ENCODE peak calls at places on chromosome 9, in ten cellular contexts. One of them, this sample, is unnamed. For H3K36me3, the result is how much of the 10 kb centered on the place peaks cover.

GRCh38 chr9:25513509-25514033 is 164.7 kb downstream of the TUSC1 start:
- DNase-seq in right lobe of liver: no peak
- DNase-seq in body of pancreas: no peak
- DNase-seq in ovary: no peak
- DNase-seq in K562: no peak
- DNase-seq in heart left ventricle: no peak
- DNase-seq in thyroid gland: no peak
- DNase-seq in H1: no peak
- DNase-seq in tibial nerve: no peak
- DNase-seq in HepG2: no peak
- DNase-seq in this sample: no peak

GRCh38 chr9:101477736-101478135 is 42.2 kb upstream of the ALDOB start:
- DNase-seq in right lobe of liver: no peak
- DNase-seq in body of pancreas: no peak
- DNase-seq in ovary: peak
- DNase-seq in K562: no peak
- DNase-seq in heart left ventricle: no peak
- DNase-seq in thyroid gland: no peak
- DNase-seq in H1: no peak
- DNase-seq in tibial nerve: no peak
- DNase-seq in HepG2: no peak
- DNase-seq in this sample: peak

GRCh38 chr9:129929467-129930125 is 94.3 kb downstream of the USP20 start:
- DNase-seq in right lobe of liver: no peak
- DNase-seq in body of pancreas: no peak
- DNase-seq in ovary: no peak
- DNase-seq in K562: no peak
- DNase-seq in heart left ventricle: no peak
- DNase-seq in thyroid gland: no peak
- DNase-seq in H1: no peak
- DNase-seq in tibial nerve: no peak
- DNase-seq in HepG2: no peak
- DNase-seq in this sample: no peak

GRCh38 chr9:2158111-2158610 is 143.0 kb downstream of the SMARCA2 start:
- DNase-seq in right lobe of liver: peak
- DNase-seq in body of pancreas: peak
- DNase-seq in ovary: peak
- DNase-seq in K562: no peak
- DNase-seq in heart left ventricle: no peak
- DNase-seq in thyroid gland: peak
- DNase-seq in H1: no peak
- DNase-seq in tibial nerve: peak
- DNase-seq in HepG2: no peak
- DNase-seq in this sample: peak

GRCh38 chr9:126615791-126616447 is 2.2 kb downstream of the LMX1B start:
- DNase-seq in right lobe of liver: no peak
- DNase-seq in body of pancreas: no peak
- DNase-seq in ovary: no peak
- DNase-seq in K562: no peak
- DNase-seq in heart left ventricle: no peak
- DNase-seq in thyroid gland: no peak
- DNase-seq in H1: peak
- DNase-seq in tibial nerve: no peak
- DNase-seq in HepG2: no peak
- DNase-seq in this sample: no peak

GRCh38 chr9:101487443-101487855 is 46.2 kb upstream of the RNF20 start:
- DNase-seq in right lobe of liver: no peak
- DNase-seq in body of pancreas: no peak
- DNase-seq in ovary: no peak
- DNase-seq in K562: no peak
- DNase-seq in heart left ventricle: no peak
- DNase-seq in thyroid gland: no peak
- DNase-seq in H1: no peak
- DNase-seq in tibial nerve: no peak
- DNase-seq in HepG2: no peak
- DNase-seq in this sample: no peak

GRCh38 chr9:13033959-13034695 is 245.4 kb downstream of the MPDZ start:
- DNase-seq in right lobe of liver: peak
- DNase-seq in body of pancreas: peak
- DNase-seq in ovary: peak
- DNase-seq in K562: peak
- DNase-seq in heart left ventricle: peak
- DNase-seq in thyroid gland: peak
- DNase-seq in H1: peak
- DNase-seq in tibial nerve: peak
- DNase-seq in HepG2: peak
- DNase-seq in this sample: peak

GRCh38 chr9:79256691-79257213 is 315.0 kb upstream of the TLE4 start:
- DNase-seq in right lobe of liver: no peak
- DNase-seq in body of pancreas: peak
- DNase-seq in ovary: no peak
- DNase-seq in K562: no peak
- DNase-seq in heart left ventricle: no peak
- DNase-seq in thyroid gland: peak
- DNase-seq in H1: no peak
- DNase-seq in tibial nerve: no peak
- DNase-seq in HepG2: no peak
- DNase-seq in this sample: no peak

GRCh38 chr9:37611961-37612360 is 19.6 kb upstream of the TOMM5 start:
- DNase-seq in right lobe of liver: no peak
- DNase-seq in body of pancreas: no peak
- DNase-seq in ovary: no peak
- DNase-seq in K562: no peak
- DNase-seq in heart left ventricle: no peak
- DNase-seq in thyroid gland: no peak
- DNase-seq in H1: no peak
- DNase-seq in tibial nerve: no peak
- DNase-seq in HepG2: no peak
- DNase-seq in this sample: no peak

GRCh38 chr9:122090981-122091380 is 2.1 kb downstream of the TTLL11 start:
- DNase-seq in right lobe of liver: no peak
- DNase-seq in body of pancreas: no peak
- DNase-seq in ovary: no peak
- DNase-seq in K562: no peak
- DNase-seq in heart left ventricle: no peak
- DNase-seq in thyroid gland: no peak
- DNase-seq in H1: no peak
- DNase-seq in tibial nerve: no peak
- DNase-seq in HepG2: no peak
- DNase-seq in this sample: no peak

DNA sequence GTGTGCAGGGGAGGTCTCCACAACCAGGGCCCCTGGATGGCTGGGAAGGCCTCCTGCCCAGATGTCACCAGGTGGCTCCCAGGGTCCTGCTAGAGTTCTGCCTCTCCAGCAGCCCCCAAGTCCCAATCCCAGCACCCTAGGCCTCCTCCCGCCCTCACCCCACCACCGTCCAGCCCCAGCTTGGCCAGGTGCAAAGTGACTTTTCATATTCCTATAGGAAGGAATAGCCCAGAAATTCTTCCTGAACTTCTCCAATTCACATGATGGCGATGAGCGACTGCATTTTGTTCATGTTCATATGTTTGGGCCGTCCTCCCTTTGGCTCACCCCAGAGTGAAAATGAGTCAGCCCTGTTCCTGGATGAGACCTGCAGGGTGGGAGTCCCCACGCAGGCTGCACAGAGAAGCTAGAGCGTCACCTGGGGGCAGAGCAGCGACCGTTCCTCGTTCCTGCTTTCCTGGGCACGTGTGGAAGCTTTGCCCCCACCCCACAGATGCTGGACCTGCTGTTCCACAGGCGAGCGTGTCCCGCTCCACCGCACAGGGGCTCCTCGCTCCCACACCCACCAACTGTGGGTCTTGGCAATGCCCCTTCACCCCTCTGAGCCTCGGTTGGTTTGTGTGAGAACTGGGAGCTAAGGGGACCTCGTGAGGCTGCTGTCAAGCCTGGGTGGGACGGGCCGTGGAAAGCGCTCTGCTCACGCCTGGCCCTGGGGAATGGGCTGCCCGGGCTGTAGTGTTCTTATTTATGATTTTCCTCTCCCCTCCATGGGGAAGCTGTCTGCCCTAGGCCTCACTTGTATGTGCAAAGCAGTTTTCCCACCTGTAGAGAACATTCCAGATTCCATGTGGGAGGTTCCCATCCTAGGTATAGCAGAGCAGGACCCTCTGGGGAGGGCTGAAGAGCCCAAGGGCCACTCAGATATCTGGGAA is 6.9 kb downstream of the MRPS2 start:
- DNase-seq in right lobe of liver: peak
- DNase-seq in body of pancreas: no peak
- DNase-seq in ovary: no peak
- DNase-seq in K562: no peak
- DNase-seq in heart left ventricle: peak
- DNase-seq in thyroid gland: no peak
- DNase-seq in H1: no peak
- DNase-seq in tibial nerve: no peak
- DNase-seq in HepG2: no peak
- DNase-seq in this sample: no peak
- H3K27ac ChIP-seq in right lobe of liver: no peak
- H3K27ac ChIP-seq in body of pancreas: no peak
- H3K27ac ChIP-seq in ovary: no peak
- H3K27ac ChIP-seq in K562: peak
- H3K27ac ChIP-seq in heart left ventricle: no peak
- H3K27ac ChIP-seq in thyroid gland: no peak
- H3K27ac ChIP-seq in H1: no peak
- H3K27ac ChIP-seq in tibial nerve: no peak
- H3K27ac ChIP-seq in HepG2: no peak
- H3K27ac ChIP-seq in this sample: no peak

GRCh38 chr9:92650839-92651621 is 18.9 kb downstream of the IPPK start:
- DNase-seq in right lobe of liver: no peak
- DNase-seq in body of pancreas: peak
- DNase-seq in ovary: peak
- DNase-seq in K562: no peak
- DNase-seq in heart left ventricle: peak
- DNase-seq in thyroid gland: no peak
- DNase-seq in H1: no peak
- DNase-seq in tibial nerve: no peak
- DNase-seq in HepG2: no peak
- DNase-seq in this sample: peak

GRCh38 chr9:92648447-92649406 is 21.2 kb downstream of the IPPK start:
- DNase-seq in right lobe of liver: peak
- DNase-seq in body of pancreas: no peak
- DNase-seq in ovary: peak
- DNase-seq in K562: no peak
- DNase-seq in heart left ventricle: peak
- DNase-seq in thyroid gland: no peak
- DNase-seq in H1: no peak
- DNase-seq in tibial nerve: no peak
- DNase-seq in HepG2: no peak
- DNase-seq in this sample: no peak

GRCh38 chr9:92645041-92645440 is 24.9 kb downstream of the IPPK start:
- DNase-seq in right lobe of liver: no peak
- DNase-seq in body of pancreas: no peak
- DNase-seq in ovary: no peak
- DNase-seq in K562: no peak
- DNase-seq in heart left ventricle: no peak
- DNase-seq in thyroid gland: no peak
- DNase-seq in H1: no peak
- DNase-seq in tibial nerve: no peak
- DNase-seq in HepG2: no peak
- DNase-seq in this sample: no peak

GRCh38 chr9:92650296-92650695 is 19.6 kb downstream of the IPPK start:
- DNase-seq in right lobe of liver: no peak
- DNase-seq in body of pancreas: no peak
- DNase-seq in ovary: no peak
- DNase-seq in K562: no peak
- DNase-seq in heart left ventricle: no peak
- DNase-seq in thyroid gland: no peak
- DNase-seq in H1: no peak
- DNase-seq in tibial nerve: no peak
- DNase-seq in HepG2: no peak
- DNase-seq in this sample: no peak

DNA sequence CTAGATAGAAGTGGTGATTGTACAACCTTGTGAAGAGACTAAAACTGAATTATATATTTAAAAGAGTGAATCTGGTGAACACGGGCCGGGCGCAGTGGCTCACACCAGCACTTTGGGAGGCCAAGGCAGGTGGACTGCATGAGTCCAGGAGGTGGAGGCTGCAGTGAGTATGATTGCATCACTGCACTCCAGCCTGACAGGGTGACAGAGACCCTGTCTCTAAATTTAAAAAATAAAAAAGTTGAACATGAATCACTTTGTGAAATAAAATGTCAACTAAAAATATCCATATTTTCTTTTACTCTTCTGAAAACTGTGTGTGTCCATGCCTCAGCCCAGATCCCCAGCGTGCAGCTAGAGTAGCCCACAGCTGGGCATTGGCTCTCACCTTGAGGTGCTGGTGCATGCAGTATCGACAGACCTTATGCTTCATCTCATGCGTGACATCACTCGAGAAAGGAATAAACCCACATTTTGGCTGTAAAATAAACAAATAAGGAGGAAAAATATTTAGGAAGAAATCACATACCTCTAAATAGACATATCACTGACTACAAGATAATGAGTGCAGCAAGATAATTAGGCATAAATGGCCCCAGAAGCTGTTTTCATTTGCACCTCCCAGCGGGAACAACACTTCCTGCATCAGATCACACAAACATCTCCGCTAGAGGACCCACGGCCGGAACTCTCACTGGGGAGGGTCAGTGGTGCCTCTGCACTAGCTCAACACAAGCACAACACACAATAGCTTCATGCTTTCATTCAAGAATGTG is 22.1 kb downstream of the IPPK start:
- DNase-seq in right lobe of liver: no peak
- DNase-seq in body of pancreas: no peak
- DNase-seq in ovary: peak
- DNase-seq in K562: no peak
- DNase-seq in heart left ventricle: peak
- DNase-seq in thyroid gland: no peak
- DNase-seq in H1: no peak
- DNase-seq in tibial nerve: no peak
- DNase-seq in HepG2: no peak
- DNase-seq in this sample: no peak
- H3K36me3 ChIP-seq in right lobe of liver: under half
- H3K36me3 ChIP-seq in body of pancreas: under half
- H3K36me3 ChIP-seq in ovary: under half
- H3K36me3 ChIP-seq in K562: half or more
- H3K36me3 ChIP-seq in heart left ventricle: half or more
- H3K36me3 ChIP-seq in thyroid gland: under half
- H3K36me3 ChIP-seq in H1: under half
- H3K36me3 ChIP-seq in tibial nerve: half or more
- H3K36me3 ChIP-seq in HepG2: under half
- H3K36me3 ChIP-seq in this sample: under half

GRCh38 chr9:136847827-136848392 is 1.3 kb upstream of the PHPT1 start:
- DNase-seq in right lobe of liver: peak
- DNase-seq in body of pancreas: peak
- DNase-seq in ovary: no peak
- DNase-seq in K562: peak
- DNase-seq in heart left ventricle: peak
- DNase-seq in thyroid gland: peak
- DNase-seq in H1: peak
- DNase-seq in tibial nerve: peak
- DNase-seq in HepG2: peak
- DNase-seq in this sample: peak
- TF ChIP-seq POLR2A in right lobe of liver: peak
- TF ChIP-seq POLR2A in body of pancreas: peak
- TF ChIP-seq POLR2A in ovary: no peak
- TF ChIP-seq POLR2A in K562: peak
- TF ChIP-seq POLR2A in heart left ventricle: peak
- TF ChIP-seq POLR2A in thyroid gland: no peak
- TF ChIP-seq POLR2A in H1: no peak
- TF ChIP-seq POLR2A in tibial nerve: peak
- TF ChIP-seq POLR2A in HepG2: peak
- TF ChIP-seq POLR2A in this sample: no peak

GRCh38 chr9:134353539-134353938 is 27.3 kb downstream of the RXRA start:
- DNase-seq in right lobe of liver: no peak
- DNase-seq in body of pancreas: no peak
- DNase-seq in ovary: no peak
- DNase-seq in K562: no peak
- DNase-seq in heart left ventricle: no peak
- DNase-seq in thyroid gland: no peak
- DNase-seq in H1: no peak
- DNase-seq in tibial nerve: no peak
- DNase-seq in HepG2: no peak
- DNase-seq in this sample: no peak
- H3K27ac ChIP-seq in right lobe of liver: no peak
- H3K27ac ChIP-seq in body of pancreas: no peak
- H3K27ac ChIP-seq in ovary: no peak
- H3K27ac ChIP-seq in K562: no peak
- H3K27ac ChIP-seq in heart left ventricle: peak
- H3K27ac ChIP-seq in thyroid gland: no peak
- H3K27ac ChIP-seq in H1: no peak
- H3K27ac ChIP-seq in tibial nerve: no peak
- H3K27ac ChIP-seq in HepG2: no peak
- H3K27ac ChIP-seq in this sample: no peak

This sample was measured in uterus.